ENCODE peak calls at places on chromosomes 16 and 17, in four cellular contexts. D, P, A and U are unnamed samples.

GRCh38 chr17:29709861-29710849 is 87.4 kb upstream of the CORO6 start:
- DNase-seq in P (no peak), D (no peak), A (no peak), U (no peak)

GRCh38 chr17:45092932-45093430 is 31.9 kb downstream of the NMT1 start:
- DNase-seq in P (peak), A (peak), D (peak), U (peak)

GRCh38 chr16:72203401-72203800 is 31.4 kb upstream of the PMFBP1 start:
- DNase-seq in P (no peak), A (peak), D (no peak), U (no peak)

GRCh38 chr17:2212328-2212981 is 91.1 kb downstream of the SMG6 start:
- DNase-seq in A (peak), P (no peak), D (peak), U (no peak)

GRCh38 chr17:38701504-38702165 is 3.4 kb upstream of the MLLT6 start:
- DNase-seq in P (no peak), D (no peak), A (peak), U (no peak)

GRCh38 chr16:53061701-53062159 is 6.9 kb downstream of the CHD9 start:
- DNase-seq in D (no peak), A (no peak), P (peak), U (no peak)

GRCh38 chr17:73586921-73587680 is 57.1 kb downstream of the SDK2 start:
- DNase-seq in D (no peak), A (peak), P (no peak), U (peak)

GRCh38 chr16:24070851-24071250 is 185.3 kb upstream of the CACNG3 start:
- DNase-seq in A (peak), D (no peak), P (no peak), U (no peak)

GRCh38 chr16:11242658-11243057 is 13.3 kb downstream of the SOCS1 start:
- DNase-seq in D (no peak), P (no peak), A (no peak), U (no peak)

GRCh38 chr16:78045865-78046581 is 23.7 kb downstream of the CLEC3A start:
- DNase-seq in A (peak), D (peak), P (peak), U (no peak)

GRCh38 chr17:3433741-3434140 is at the start of gene OR1E2:
- DNase-seq in P (no peak), A (no peak), D (no peak), U (no peak)

GRCh38 chr16:83402160-83402794 is 405.5 kb upstream of the HSBP1 start:
- DNase-seq in D (no peak), P (no peak), A (no peak), U (no peak)
- TF ChIP-seq CTCF in D (no peak), P (no peak), A (no peak), U (no peak)

GRCh38 chr16:31248344-31248743 is 11.4 kb upstream of the ITGAM start:
- DNase-seq in P (no peak), A (no peak), D (no peak), U (no peak)
- H3K27ac ChIP-seq in P (no peak), A (no peak), D (no peak), U (no peak)

GRCh38 chr16:88640520-88641247 is 2.3 kb downstream of the IL17C start:
- DNase-seq in D (no peak), P (no peak), A (no peak), U (no peak)

GRCh38 chr16:88640039-88640495 is 1.7 kb downstream of the IL17C start:
- DNase-seq in A (no peak), P (no peak), D (no peak), U (no peak)

GRCh38 chr16:88637797-88638196 is 575 bp upstream of the IL17C start:
- DNase-seq in A (no peak), D (no peak), P (no peak), U (no peak)

GRCh38 chr16:88638323-88639230 is at the start of gene IL17C:
- DNase-seq in D (no peak), A (no peak), P (no peak), U (no peak)

DNA sequence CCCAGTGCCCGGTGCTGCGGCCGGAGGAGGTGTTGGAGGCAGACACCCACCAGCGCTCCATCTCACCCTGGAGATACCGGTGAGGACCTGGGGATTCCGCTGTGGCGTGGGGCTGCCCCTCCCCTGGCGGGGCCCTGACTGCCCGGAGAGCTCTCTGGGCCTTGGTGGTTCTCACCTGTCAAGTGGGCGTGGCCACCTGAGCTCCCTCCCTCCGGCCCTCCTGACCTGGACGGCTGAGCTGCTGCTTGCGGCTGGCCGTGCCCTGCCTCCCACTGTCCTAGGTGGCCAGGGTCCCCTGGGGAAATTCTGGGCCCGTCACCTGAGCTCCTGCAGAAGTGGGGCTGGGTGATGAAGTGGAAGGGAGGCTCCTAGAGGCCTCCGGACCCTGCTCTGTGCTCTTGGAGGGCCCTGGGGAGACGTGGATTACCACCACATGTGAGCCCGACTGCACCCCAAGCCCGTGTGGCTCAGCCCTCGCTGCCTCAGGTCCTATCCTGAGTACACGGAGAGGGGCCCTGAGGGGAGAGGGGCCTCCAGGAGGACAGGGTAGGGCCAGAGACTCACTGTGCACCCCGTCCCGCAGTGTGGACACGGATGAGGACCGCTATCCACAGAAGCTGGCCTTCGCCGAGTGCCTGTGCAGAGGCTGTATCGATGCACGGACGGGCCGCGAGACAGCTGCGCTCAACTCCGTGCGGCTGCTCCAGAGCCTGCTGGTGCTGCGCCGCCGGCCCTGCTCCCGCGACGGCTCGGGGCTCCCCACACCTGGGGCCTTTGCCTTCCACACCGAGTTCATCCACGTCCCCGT is 1.1 kb downstream of the IL17C start:
- DNase-seq in A (no peak), D (no peak), P (peak), U (no peak)
- H3K4me3 ChIP-seq in A (no peak), D (no peak), P (no peak), U (no peak)

GRCh38 chr17:7445011-7445927 is at the start of gene CHRNB1:
- DNase-seq in D (peak), A (peak), P (peak), U (peak)
- TF ChIP-seq CTCF in D (no peak), A (no peak), P (peak), U (no peak)

GRCh38 chr17:4719146-4719545 is 8.7 kb downstream of the ARRB2 start:
- DNase-seq in A (no peak), D (no peak), P (peak), U (no peak)

GRCh38 chr17:4718276-4718675 is 7.8 kb downstream of the ARRB2 start:
- DNase-seq in D (no peak), P (peak), A (no peak), U (no peak)

GRCh38 chr17:4720787-4721186 is 10.4 kb downstream of the ARRB2 start:
- DNase-seq in D (no peak), P (peak), A (no peak), U (no peak)

GRCh38 chr17:4721203-4722135 is 9.8 kb upstream of the MED11 start:
- DNase-seq in P (peak), A (peak), D (no peak), U (no peak)

DNA sequence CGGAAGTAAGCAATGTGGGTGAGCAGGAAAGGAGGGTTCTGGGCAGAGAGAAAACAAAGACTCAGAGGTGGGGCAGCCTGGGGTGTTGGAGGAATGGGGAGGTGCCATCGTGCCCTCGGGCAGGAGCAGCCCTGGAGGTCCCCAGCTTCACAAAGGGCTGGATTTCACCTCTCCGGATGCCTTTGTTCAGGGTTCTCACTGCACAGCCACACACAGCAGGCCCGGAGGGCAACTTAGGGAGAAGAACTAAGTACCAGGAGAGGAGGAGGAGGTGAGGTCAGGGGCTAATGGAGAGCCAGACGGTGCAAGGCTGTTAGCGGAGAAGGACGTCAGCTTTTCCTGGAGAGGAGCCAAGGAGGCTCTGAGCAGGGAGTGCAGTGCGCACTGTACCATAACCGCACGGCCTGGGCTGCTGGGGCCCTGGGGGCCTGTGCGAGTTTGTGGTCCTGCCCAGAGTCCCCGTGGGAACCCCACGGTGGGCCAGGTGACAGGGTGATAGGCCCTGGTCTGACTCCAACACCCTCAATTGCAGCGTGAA is 9.3 kb downstream of the ARRB2 start:
- DNase-seq in P (peak), D (no peak), A (peak), U (no peak)
- H3K27ac ChIP-seq in P (no peak), D (no peak), A (peak), U (no peak)

GRCh38 chr16:4614571-4615388 is at the start of gene UBALD1:
- DNase-seq in P (peak), A (peak), D (peak), U (peak)
- H3K4me3 ChIP-seq in P (peak), A (peak), D (peak), U (peak)

GRCh38 chr16:67372664-67373063 is 20.6 kb downstream of the TPPP3 start:
- DNase-seq in A (no peak), P (no peak), D (no peak), U (no peak)
- TF ChIP-seq CTCF in A (peak), P (peak), D (peak), U (peak)